ENCODE peak calls at places on chromosomes 6 and 20, in seven cellular contexts. R is activated CD4-positive, alpha-beta T cell treated with anti-CD3 and anti-CD28 coated beads for 48 hours; C is nephron progenitor cell; J is cardiac septum; B is activated naive CD4-positive, alpha-beta T cell treated with Interleukin-2 at 50 U/mL for 16 hours; P is fibroblast of lung; M is memory B cell. G is an unnamed sample.

GRCh38 chr6:93819189-93819588 is 399.8 kb upstream of the EPHA7 start:
- DNase-seq in R (no peak), C (no peak), J (no peak), B (no peak), P (peak), M (no peak), G (peak)

GRCh38 chr20:11080010-11080409 is 406.2 kb upstream of the JAG1 start:
- DNase-seq in R (no peak), C (no peak), J (no peak), B (no peak), P (no peak), M (no peak), G (no peak)

GRCh38 chr20:62209850-62210495 is 10.1 kb downstream of the HRH3 start:
- DNase-seq in R (no peak), C (no peak), J (no peak), B (no peak), P (no peak), M (no peak), G (no peak)

GRCh38 chr6:151681426-151682059 is 125.9 kb upstream of the ESR1 start:
- DNase-seq in R (no peak), C (no peak), J (no peak), B (no peak), P (peak), M (no peak), G (no peak)

GRCh38 chr6:130520801-130521200 is 155.0 kb downstream of the TMEM200A start:
- DNase-seq in R (no peak), C (no peak), J (no peak), B (no peak), P (no peak), M (no peak), G (no peak)

GRCh38 chr20:36113566-36114247 is 40.8 kb upstream of the EPB41L1 start:
- DNase-seq in R (no peak), C (no peak), J (no peak), B (no peak), P (no peak), M (no peak), G (no peak)

GRCh38 chr20:15814360-15814759 is 758.9 kb downstream of the KIF16B start:
- DNase-seq in R (no peak), C (no peak), J (no peak), B (no peak), P (no peak), M (no peak), G (peak)

GRCh38 chr6:37620519-37620918 is 77.2 kb downstream of the MDGA1 start:
- DNase-seq in R (no peak), C (no peak), J (no peak), B (no peak), P (no peak), M (no peak), G (peak)

GRCh38 chr6:56595490-56596122 is 47.1 kb downstream of the DST start:
- DNase-seq in R (peak), C (peak), J (no peak), B (peak), P (peak), M (peak), G (peak)

GRCh38 chr6:5201271-5201670 is 59.5 kb downstream of the LYRM4 start:
- DNase-seq in R (no peak), C (no peak), J (no peak), B (no peak), P (no peak), M (no peak), G (no peak)

GRCh38 chr20:15831201-15831600 is 742.0 kb downstream of the KIF16B start:
- DNase-seq in R (no peak), C (no peak), J (no peak), B (no peak), P (no peak), M (no peak), G (no peak)

GRCh38 chr20:33933469-33933909 is 60.2 kb upstream of the RALY start:
- DNase-seq in R (peak), C (peak), J (peak), B (peak), P (peak), M (no peak), G (no peak)

GRCh38 chr6:11413728-11414127 is 123.8 kb upstream of the TMEM170B start:
- DNase-seq in R (no peak), C (no peak), J (no peak), B (no peak), P (peak), M (no peak), G (no peak)

G was measured in HuH-7.